ENCODE peak calls at places on chromosome 2, in nine cellular contexts. One of them, this sample, is unnamed.
A peak's percentile ranks its signal among the peaks of the same experiment; 100 is the strongest.

GRCh38 chr2:11985817-11986566 is 239.6 kb downstream of the LPIN1 start:
- DNase-seq in substantia nigra: no peak
- DNase-seq in choroid plexus epithelial cell: no peak
- DNase-seq in DMS153: no peak
- DNase-seq in hypothalamus: no peak
- DNase-seq in Peyer's patch: no peak
- DNase-seq in NCI-H1092 treated with DMSO at 0.1 percent for 48 hours: no peak
- DNase-seq in nephron progenitor cell: no peak
- DNase-seq in LNCaP clone FGC: no peak
- DNase-seq in this sample: no peak

GRCh38 chr2:19675856-19676460 is 225.8 kb downstream of the TTC32 start:
- DNase-seq in substantia nigra: no peak
- DNase-seq in choroid plexus epithelial cell: no peak
- DNase-seq in DMS153: no peak
- DNase-seq in hypothalamus: no peak
- DNase-seq in Peyer's patch: no peak
- DNase-seq in NCI-H1092 treated with DMSO at 0.1 percent for 48 hours: no peak
- DNase-seq in nephron progenitor cell: no peak
- DNase-seq in LNCaP clone FGC: no peak
- DNase-seq in this sample: no peak

GRCh38 chr2:196783431-196784094 is 15.9 kb downstream of the GTF3C3 start:
- DNase-seq in substantia nigra: no peak
- DNase-seq in choroid plexus epithelial cell: peak; percentile 25
- DNase-seq in DMS153: no peak
- DNase-seq in hypothalamus: no peak
- DNase-seq in Peyer's patch: no peak
- DNase-seq in NCI-H1092 treated with DMSO at 0.1 percent for 48 hours: no peak
- DNase-seq in nephron progenitor cell: no peak
- DNase-seq in LNCaP clone FGC: no peak
- DNase-seq in this sample: peak; percentile 19

GRCh38 chr2:217510790-217511291 is 492.0 kb downstream of the TNS1 start:
- DNase-seq in substantia nigra: no peak
- DNase-seq in choroid plexus epithelial cell: peak; percentile 95
- DNase-seq in DMS153: peak; percentile 70
- DNase-seq in hypothalamus: no peak
- DNase-seq in Peyer's patch: no peak
- DNase-seq in NCI-H1092 treated with DMSO at 0.1 percent for 48 hours: peak; percentile 86
- DNase-seq in nephron progenitor cell: peak; percentile 66
- DNase-seq in LNCaP clone FGC: peak; percentile 63
- DNase-seq in this sample: peak; percentile 92

GRCh38 chr2:186459009-186459408 is 27.1 kb upstream of the ZC3H15 start:
- DNase-seq in substantia nigra: no peak
- DNase-seq in choroid plexus epithelial cell: peak; percentile 55
- DNase-seq in DMS153: peak; percentile 10
- DNase-seq in hypothalamus: no peak
- DNase-seq in Peyer's patch: no peak
- DNase-seq in NCI-H1092 treated with DMSO at 0.1 percent for 48 hours: no peak
- DNase-seq in nephron progenitor cell: no peak
- DNase-seq in LNCaP clone FGC: peak; percentile 21
- DNase-seq in this sample: peak; percentile 58

GRCh38 chr2:176491172-176491904 is 222.1 kb downstream of the MTX2 start:
- DNase-seq in substantia nigra: no peak
- DNase-seq in choroid plexus epithelial cell: peak; percentile 93
- DNase-seq in DMS153: no peak
- DNase-seq in hypothalamus: no peak
- DNase-seq in Peyer's patch: no peak
- DNase-seq in NCI-H1092 treated with DMSO at 0.1 percent for 48 hours: no peak
- DNase-seq in nephron progenitor cell: no peak
- DNase-seq in LNCaP clone FGC: no peak
- DNase-seq in this sample: peak; percentile 96

GRCh38 chr2:179302764-179303561 is 38.3 kb upstream of the SESTD1 start:
- DNase-seq in substantia nigra: no peak
- DNase-seq in choroid plexus epithelial cell: peak; percentile 6
- DNase-seq in DMS153: peak; percentile 46
- DNase-seq in hypothalamus: no peak
- DNase-seq in Peyer's patch: no peak
- DNase-seq in NCI-H1092 treated with DMSO at 0.1 percent for 48 hours: no peak
- DNase-seq in nephron progenitor cell: no peak
- DNase-seq in LNCaP clone FGC: peak; percentile 65
- DNase-seq in this sample: peak; percentile 8

GRCh38 chr2:23673830-23674679 is 252.9 kb downstream of the ATAD2B start:
- DNase-seq in substantia nigra: no peak
- DNase-seq in choroid plexus epithelial cell: peak; percentile 18
- DNase-seq in DMS153: no peak
- DNase-seq in hypothalamus: no peak
- DNase-seq in Peyer's patch: no peak
- DNase-seq in NCI-H1092 treated with DMSO at 0.1 percent for 48 hours: no peak
- DNase-seq in nephron progenitor cell: peak; percentile 71
- DNase-seq in LNCaP clone FGC: no peak
- DNase-seq in this sample: no peak

GRCh38 chr2:237466266-237466665 is 20.8 kb upstream of the MLPH start:
- DNase-seq in substantia nigra: no peak
- DNase-seq in choroid plexus epithelial cell: peak; percentile 51
- DNase-seq in DMS153: no peak
- DNase-seq in hypothalamus: no peak
- DNase-seq in Peyer's patch: no peak
- DNase-seq in NCI-H1092 treated with DMSO at 0.1 percent for 48 hours: no peak
- DNase-seq in nephron progenitor cell: no peak
- DNase-seq in LNCaP clone FGC: no peak
- DNase-seq in this sample: no peak

GRCh38 chr2:129896226-129897100 is 83.0 kb upstream of the RAB6C start:
- DNase-seq in substantia nigra: no peak
- DNase-seq in choroid plexus epithelial cell: no peak
- DNase-seq in DMS153: no peak
- DNase-seq in hypothalamus: no peak
- DNase-seq in Peyer's patch: no peak
- DNase-seq in NCI-H1092 treated with DMSO at 0.1 percent for 48 hours: no peak
- DNase-seq in nephron progenitor cell: no peak
- DNase-seq in LNCaP clone FGC: no peak
- DNase-seq in this sample: no peak

GRCh38 chr2:122255924-122256323 is 500.5 kb downstream of the TSN start:
- DNase-seq in substantia nigra: no peak
- DNase-seq in choroid plexus epithelial cell: peak; percentile 0
- DNase-seq in DMS153: no peak
- DNase-seq in hypothalamus: no peak
- DNase-seq in Peyer's patch: no peak
- DNase-seq in NCI-H1092 treated with DMSO at 0.1 percent for 48 hours: no peak
- DNase-seq in nephron progenitor cell: no peak
- DNase-seq in LNCaP clone FGC: no peak
- DNase-seq in this sample: no peak

This sample was measured in fibroblast of pulmonary artery.